ENCODE peak calls at places on chromosomes 1 and 21, in seven cellular contexts. D is lung; N is Jurkat, Clone E6-1; J is GM03348; U is NCI-H82; P is NCI-H1092 treated with DMSO at 0.1 percent for 48 hours; F is C1 segment of cervical spinal cord. K is an unnamed sample.
A peak's percentile ranks its signal among the peaks of the same experiment; 100 is the strongest.

GRCh38 chr1:27690205-27690604 is 18.2 kb upstream of the IFI6 start:
- DNase-seq in U (no peak), D (no peak), J (no peak), F (no peak), P (no peak), N (no peak), K (no peak)

GRCh38 chr1:183635112-183635605 is 424 bp downstream of the ARPC5 start:
- DNase-seq in P (peak; percentile 49), U (peak; percentile 70), D (peak; percentile 61), F (no peak), J (peak; percentile 59), N (no peak), K (peak; percentile 30)

GRCh38 chr1:66168467-66168887 is 365.5 kb upstream of the SGIP1 start:
- DNase-seq in J (peak; percentile 31), F (no peak), N (no peak), P (no peak), D (no peak), U (no peak), K (no peak)

GRCh38 chr1:236051107-236051885 is 13.6 kb downstream of the NID1 start:
- DNase-seq in N (no peak), F (no peak), J (peak; percentile 36), D (no peak), U (no peak), P (no peak), K (no peak)

GRCh38 chr1:39268112-39268581 is 63.7 kb downstream of the MACF1 start:
- DNase-seq in N (no peak), D (peak; percentile 56), F (no peak), U (peak; percentile 16), P (peak; percentile 94), J (peak; percentile 84), K (peak; percentile 59)

GRCh38 chr1:97212671-97213070 is 491.1 kb downstream of the PTBP2 start:
- DNase-seq in D (no peak), F (no peak), U (no peak), N (no peak), J (no peak), P (no peak), K (no peak)

GRCh38 chr21:30240661-30241060 is 24.8 kb upstream of the CLDN8 start:
- DNase-seq in D (no peak), J (no peak), F (no peak), P (no peak), U (no peak), N (no peak), K (no peak)

GRCh38 chr1:69506310-69506709 is 61.4 kb upstream of the LRRC7 start:
- DNase-seq in D (no peak), N (no peak), P (no peak), F (no peak), U (no peak), J (no peak), K (no peak)

GRCh38 chr1:218945050-218945449 is 228.6 kb upstream of the LYPLAL1 start:
- DNase-seq in P (no peak), U (no peak), J (no peak), N (no peak), F (no peak), D (no peak), K (no peak)

GRCh38 chr1:94865369-94865768 is 45.2 kb downstream of the SLC44A3 start:
- DNase-seq in N (no peak), P (no peak), D (no peak), J (peak; percentile 50), U (no peak), F (no peak), K (no peak)

GRCh38 chr1:27940297-27940696 is 5.5 kb downstream of the SMPDL3B start:
- DNase-seq in J (peak; percentile 55), P (no peak), N (peak; percentile 32), D (no peak), U (peak; percentile 59), F (no peak), K (peak; percentile 42)

GRCh38 chr1:91744973-91745648 is 140.8 kb downstream of the TGFBR3 start:
- DNase-seq in F (no peak), N (no peak), P (peak; percentile 6), D (no peak), J (no peak), U (no peak), K (peak; percentile 40)

GRCh38 chr1:185681034-185681633 is 53.1 kb upstream of the HMCN1 start:
- DNase-seq in D (no peak), N (peak; percentile 39), J (peak; percentile 52), U (peak; percentile 81), F (no peak), P (peak; percentile 80), K (peak; percentile 28)

GRCh38 chr1:171486048-171486519 is 754 bp downstream of the PRRC2C start:
- DNase-seq in D (peak; percentile 34), J (peak; percentile 56), P (peak; percentile 56), F (no peak), N (peak; percentile 78), U (peak; percentile 82), K (peak; percentile 13)

GRCh38 chr1:85109475-85109874 is 61.2 kb upstream of the MCOLN3 start:
- DNase-seq in N (peak; percentile 37), J (peak; percentile 86), F (no peak), P (peak; percentile 73), D (peak; percentile 58), U (peak; percentile 85), K (peak; percentile 49)

GRCh38 chr1:14606632-14607031 is 8.1 kb downstream of the KAZN start:
- DNase-seq in P (no peak), J (no peak), F (no peak), U (peak; percentile 22), D (no peak), N (no peak), K (no peak)

GRCh38 chr1:248779350-248779749 is 23.8 kb upstream of the LYPD8 start:
- DNase-seq in N (no peak), F (no peak), U (no peak), J (no peak), D (no peak), P (no peak), K (no peak)

GRCh38 chr1:106937104-106937503 is 119.4 kb upstream of the PRMT6 start:
- DNase-seq in D (no peak), U (no peak), N (no peak), P (no peak), F (no peak), J (peak; percentile 40), K (no peak)

GRCh38 chr1:82755671-82756070 is 954.9 kb downstream of the ADGRL2 start:
- DNase-seq in U (no peak), J (no peak), D (no peak), N (no peak), F (no peak), P (no peak), K (no peak)

GRCh38 chr1:162110910-162111309 is 41.4 kb downstream of the NOS1AP start:
- DNase-seq in J (no peak), D (no peak), P (no peak), N (no peak), F (no peak), U (no peak), K (no peak)

GRCh38 chr1:173409613-173410012 is 67.5 kb upstream of the PRDX6 start:
- DNase-seq in D (peak; percentile 48), F (no peak), J (peak; percentile 79), N (peak; percentile 84), U (no peak), P (no peak), K (peak; percentile 38)

GRCh38 chr21:32818411-32818810 is 46.9 kb upstream of the PAXBP1 start:
- DNase-seq in F (no peak), U (no peak), N (no peak), J (no peak), P (no peak), D (no peak), K (no peak)

K was measured in mucosa of gallbladder.